ENCODE peak calls at places on chromosomes 6 and 20, in eight cellular contexts. R, M, L, O, E, A, S and Q are unnamed samples.

GRCh38 chr6:113690255-113690956 is 166.7 kb upstream of the MARCKS start:
- DNase-seq in E (no peak), S (peak; percentile 88), O (peak; percentile 86), A (no peak), L (no peak), R (peak; percentile 55), M (peak; percentile 90), Q (peak; percentile 93)

GRCh38 chr6:9521152-9521530 is 893.7 kb downstream of the TFAP2A start:
- DNase-seq in L (no peak), A (no peak), E (no peak), R (no peak), S (no peak), M (no peak), O (no peak), Q (no peak)

GRCh38 chr20:12882832-12883506 is 125.8 kb upstream of the SPTLC3 start:
- DNase-seq in O (no peak), L (no peak), E (no peak), A (no peak), S (peak; percentile 59), R (no peak), M (peak; percentile 9), Q (peak; percentile 54)

GRCh38 chr20:46814366-46815232 is 80.0 kb upstream of the EYA2 start:
- DNase-seq in M (peak; percentile 75), S (peak; percentile 58), E (peak; percentile 65), R (no peak), O (peak; percentile 59), A (no peak), L (no peak), Q (peak; percentile 51)

GRCh38 chr6:6661684-6662083 is 73.2 kb downstream of the LY86 start:
- DNase-seq in M (peak; percentile 12), E (no peak), A (no peak), S (peak; percentile 91), O (no peak), R (peak; percentile 69), L (no peak), Q (no peak)

GRCh38 chr6:47241742-47242482 is 67.8 kb downstream of the TNFRSF21 start:
- DNase-seq in A (no peak), R (no peak), S (peak; percentile 45), M (no peak), L (no peak), E (no peak), O (peak; percentile 4), Q (no peak)

GRCh38 chr6:44024597-44025219 is 102.5 kb downstream of the MRPL14 start:
- DNase-seq in M (no peak), S (no peak), L (peak; percentile 5), O (no peak), E (no peak), A (no peak), R (no peak), Q (no peak)

GRCh38 chr20:8389381-8390368 is 257.6 kb downstream of the PLCB1 start:
- DNase-seq in E (peak; percentile 69), M (peak; percentile 50), O (peak; percentile 15), A (no peak), R (peak; percentile 66), S (peak; percentile 47), L (no peak), Q (no peak)

GRCh38 chr6:41641352-41641925 is 3.2 kb downstream of the MDFI start:
- DNase-seq in O (no peak), A (no peak), S (no peak), E (no peak), R (no peak), M (no peak), L (no peak), Q (no peak)